ENCODE peak calls at places on chromosomes 11 and 22, in six cellular contexts. X is suprapubic skin, F is SJSA1, U is pancreas, L is brain microvascular endothelial cell, S is neuronal stem cell. P is an unnamed sample.

GRCh38 chr22:25084405-25085107 is 115.1 kb upstream of the CRYBB3 start:
- DNase-seq in S (no peak), X (no peak), U (no peak), L (no peak), F (no peak), P (no peak)

GRCh38 chr11:91820709-91821108 is 403.9 kb upstream of the FAT3 start:
- DNase-seq in L (no peak), X (no peak), S (no peak), U (no peak), F (no peak), P (no peak)

GRCh38 chr11:1200611-1201191 is 22.2 kb upstream of the MUC5B start:
- DNase-seq in S (no peak), L (no peak), F (no peak), X (peak; percentile 44), U (peak; percentile 8), P (peak; percentile 50)

GRCh38 chr11:62554377-62554776 is 7.8 kb upstream of the AHNAK start:
- DNase-seq in X (peak; percentile 85), F (no peak), L (no peak), U (no peak), S (no peak), P (peak; percentile 55)

GRCh38 chr11:108768370-108768769 is 103.5 kb downstream of the DDX10 start:
- DNase-seq in X (no peak), U (no peak), L (no peak), F (no peak), S (no peak), P (no peak)

GRCh38 chr11:126311464-126312291 is 7.8 kb downstream of the DCPS start:
- DNase-seq in L (no peak), U (no peak), F (no peak), S (no peak), X (no peak), P (no peak)

GRCh38 chr11:197741-198235 is 4.9 kb downstream of the SCGB1C1 start:
- DNase-seq in X (peak; percentile 47), L (no peak), S (no peak), F (no peak), U (no peak), P (no peak)

GRCh38 chr22:44351685-44352377 is 39.1 kb upstream of the SHISAL1 start:
- DNase-seq in F (peak; percentile 84), L (peak; percentile 88), S (no peak), X (no peak), U (no peak), P (no peak)

GRCh38 chr22:39897841-39898240 is 3.0 kb upstream of the GRAP2 start:
- DNase-seq in X (no peak), L (no peak), F (no peak), S (no peak), U (no peak), P (no peak)

GRCh38 chr22:19448076-19448607 is 631 bp upstream of the C22orf39 start:
- DNase-seq in S (no peak), L (peak; percentile 51), X (no peak), U (peak; percentile 30), F (no peak), P (no peak)

GRCh38 chr11:94788396-94788795 is 20.2 kb downstream of the AMOTL1 start:
- DNase-seq in L (no peak), F (no peak), U (no peak), X (no peak), S (no peak), P (no peak)

GRCh38 chr11:77267910-77268309 is 33.6 kb downstream of the GDPD4 start:
- DNase-seq in S (no peak), U (no peak), L (peak; percentile 27), F (no peak), X (no peak), P (no peak)

GRCh38 chr11:121965330-121965729 is 150.7 kb downstream of the BLID start:
- DNase-seq in F (peak; percentile 42), S (no peak), L (peak; percentile 79), U (no peak), X (no peak), P (no peak)

GRCh38 chr11:61963282-61964057 is 4.0 kb downstream of the FTH1 start:
- DNase-seq in X (peak; percentile 57), U (peak; percentile 41), F (peak; percentile 34), L (no peak), S (no peak), P (peak; percentile 51)

GRCh38 chr22:43393845-43394474 is 17.9 kb upstream of the MPPED1 start:
- DNase-seq in X (no peak), F (no peak), S (no peak), L (no peak), U (no peak), P (no peak)

GRCh38 chr11:72236774-72237111 is 7.2 kb downstream of the PHOX2A start:
- DNase-seq in X (no peak), U (no peak), S (no peak), F (no peak), L (no peak), P (no peak)
- H3K36me3 ChIP-seq in X (peaks cover 62% of the 10 kb centered on the region), U (peaks cover 38% of the 10 kb centered on the region), S (peaks cover 72% of the 10 kb centered on the region), F (peaks cover 23% of the 10 kb centered on the region), L (peaks cover 60% of the 10 kb centered on the region), P (peaks cover 22% of the 10 kb centered on the region)

DNA sequence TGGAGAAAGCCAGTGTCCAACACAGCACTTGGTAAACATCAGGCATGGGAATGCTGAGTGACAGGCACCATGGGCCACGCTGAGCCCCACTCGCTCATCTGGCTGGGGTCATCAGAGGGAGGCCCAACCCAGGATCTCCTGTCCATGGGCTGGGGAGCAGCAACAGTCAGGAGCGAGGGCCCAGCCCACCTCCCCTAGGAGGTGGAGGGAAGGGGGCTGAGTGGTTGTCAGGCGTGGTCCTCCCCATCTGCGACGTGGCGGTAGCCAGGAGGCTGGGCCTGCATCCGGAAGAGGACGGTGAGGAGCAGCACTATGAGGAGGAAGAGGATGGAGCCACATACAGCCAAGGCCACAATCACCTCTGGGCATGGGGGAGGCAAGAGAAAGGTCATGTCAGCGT is 8.7 kb downstream of the ACP2 start:
- DNase-seq in F (no peak), L (no peak), S (no peak), X (no peak), U (no peak), P (no peak)
- H3K36me3 ChIP-seq in F (peaks cover 91% of the 10 kb centered on the region), L (peaks cover 58% of the 10 kb centered on the region), S (peaks cover 74% of the 10 kb centered on the region), X (peaks cover 79% of the 10 kb centered on the region), U (peaks cover 63% of the 10 kb centered on the region), P (peaks cover 4% of the 10 kb centered on the region)

GRCh38 chr22:23818541-23818940 is 20.3 kb downstream of the DERL3 start:
- DNase-seq in X (no peak), F (no peak), L (no peak), U (no peak), S (no peak), P (no peak)
- H3K36me3 ChIP-seq in X (peaks cover 83% of the 10 kb centered on the region), F (peaks cover 93% of the 10 kb centered on the region), L (peaks cover 57% of the 10 kb centered on the region), U (peaks cover 39% of the 10 kb centered on the region), S (peaks cover 96% of the 10 kb centered on the region), P (peaks cover 27% of the 10 kb centered on the region)

GRCh38 chr11:68262544-68262827 is 9.3 kb downstream of the C11orf24 start:
- DNase-seq in S (no peak), L (no peak), U (no peak), F (no peak), X (no peak), P (no peak)
- H3K36me3 ChIP-seq in S (peaks cover 70% of the 10 kb centered on the region), L (peaks cover 59% of the 10 kb centered on the region), U (peaks cover 43% of the 10 kb centered on the region), F (peaks cover 72% of the 10 kb centered on the region), X (peaks cover 62% of the 10 kb centered on the region), P (peaks cover 27% of the 10 kb centered on the region)

GRCh38 chr22:38482662-38483308 is 14.9 kb downstream of the KDELR3 start:
- DNase-seq in X (no peak), U (no peak), S (no peak), F (no peak), L (no peak), P (no peak)
- H3K36me3 ChIP-seq in X (peaks cover 82% of the 10 kb centered on the region), U (peaks cover 71% of the 10 kb centered on the region), S (peaks cover 84% of the 10 kb centered on the region), F (peaks cover 83% of the 10 kb centered on the region), L (peaks cover 89% of the 10 kb centered on the region), P (peaks cover 58% of the 10 kb centered on the region)

DNA sequence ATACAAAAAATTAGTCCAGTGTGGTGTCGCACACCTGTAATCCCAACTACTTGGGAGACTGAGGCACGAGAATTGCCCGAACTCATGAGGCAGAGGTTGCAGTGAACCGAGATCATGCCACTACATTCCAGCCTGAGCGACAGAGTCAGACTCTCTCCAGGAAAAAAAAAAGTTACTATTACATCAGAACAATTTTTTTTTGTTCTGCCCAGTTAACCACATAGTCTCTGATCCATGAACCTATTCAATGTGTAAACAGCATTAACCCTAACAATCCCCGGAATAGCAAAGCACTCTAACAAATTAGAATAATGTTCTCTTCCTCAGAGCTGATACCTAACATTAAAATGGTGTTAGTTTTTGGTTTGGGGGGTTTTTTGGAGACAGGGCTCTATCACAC is 4.6 kb downstream of the NARS2 start:
- DNase-seq in S (no peak), X (no peak), F (no peak), L (no peak), U (no peak), P (no peak)
- H3K36me3 ChIP-seq in S (peaks cover 80% of the 10 kb centered on the region), X (peaks cover 17% of the 10 kb centered on the region), F (peaks cover 11% of the 10 kb centered on the region), L (no peaks in the 10 kb centered on the region), U (peaks cover 15% of the 10 kb centered on the region), P (no peaks in the 10 kb centered on the region)

GRCh38 chr22:47476226-47476625 is 713.8 kb downstream of the TBC1D22A start:
- DNase-seq in U (no peak), F (no peak), X (no peak), L (no peak), S (no peak), P (no peak)

GRCh38 chr22:47474464-47474863 is 712.0 kb downstream of the TBC1D22A start:
- DNase-seq in U (no peak), L (no peak), S (no peak), X (no peak), F (no peak), P (no peak)

GRCh38 chr22:47472636-47473035 is 710.2 kb downstream of the TBC1D22A start:
- DNase-seq in L (no peak), X (no peak), F (no peak), U (no peak), S (no peak), P (no peak)

GRCh38 chr22:47474895-47475294 is 712.4 kb downstream of the TBC1D22A start:
- DNase-seq in S (no peak), X (no peak), L (no peak), U (no peak), F (no peak), P (no peak)
- H3K36me3 ChIP-seq in S (no peaks in the 10 kb centered on the region), X (no peaks in the 10 kb centered on the region), L (no peaks in the 10 kb centered on the region), U (no peaks in the 10 kb centered on the region), F (no peaks in the 10 kb centered on the region), P (no peaks in the 10 kb centered on the region)

GRCh38 chr22:30910358-30910757 is 58.2 kb downstream of the MORC2 start:
- DNase-seq in F (peak; percentile 23), X (no peak), L (no peak), S (no peak), U (no peak), P (no peak)

GRCh38 chr22:30906411-30906810 is 62.2 kb downstream of the MORC2 start:
- DNase-seq in X (no peak), F (peak; percentile 34), S (no peak), L (no peak), U (no peak), P (no peak)

GRCh38 chr22:30908051-30908461 is 60.5 kb downstream of the MORC2 start:
- DNase-seq in S (no peak), U (no peak), X (no peak), L (no peak), F (peak; percentile 24), P (no peak)

GRCh38 chr22:30906946-30907345 is 61.6 kb downstream of the MORC2 start:
- DNase-seq in L (no peak), X (no peak), F (peak; percentile 25), U (no peak), S (no peak), P (no peak)

DNA sequence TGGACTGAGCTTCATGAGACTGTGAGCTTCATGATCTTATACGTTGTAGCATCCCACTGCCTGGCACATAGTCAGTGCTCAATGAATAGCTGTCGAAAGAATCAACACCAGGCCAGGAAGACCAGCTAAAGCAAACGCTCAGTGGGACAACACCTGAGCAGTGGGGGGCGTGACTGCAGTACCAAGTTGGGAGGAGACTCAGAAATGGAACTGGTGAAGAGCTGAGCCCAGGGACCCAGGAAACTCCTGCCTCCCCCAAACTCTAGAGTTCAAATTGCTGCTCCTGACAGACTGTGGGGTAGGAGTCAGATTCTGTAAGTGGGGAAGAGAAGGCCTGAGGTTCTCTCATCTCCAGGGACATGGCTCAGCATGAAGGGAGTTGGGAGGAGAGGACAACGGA is 59.3 kb downstream of the MORC2 start:
- DNase-seq in F (peak; percentile 15), L (no peak), X (no peak), S (no peak), U (no peak), P (no peak)
- H3K36me3 ChIP-seq in F (no peaks in the 10 kb centered on the region), L (no peaks in the 10 kb centered on the region), X (peaks cover 7% of the 10 kb centered on the region), S (no peaks in the 10 kb centered on the region), U (no peaks in the 10 kb centered on the region), P (no peaks in the 10 kb centered on the region)